ENCODE peak calls at places on chromosomes 2 and 18, in nine cellular contexts. H is CD8-positive, alpha-beta T cell; Y is adrenal gland; X is brain microvascular endothelial cell; Q is HCT116; B is PC-3; R is spleen; L is sigmoid colon; I is WERI-Rb-1. G is an unnamed sample.

GRCh38 chr2:196274387-196274809 is 103.0 kb upstream of the STK17B start:
- DNase-seq in H (peak; percentile 27), Y (no peak), X (peak; percentile 63), Q (no peak), B (peak; percentile 38), R (no peak), L (no peak), I (no peak), G (no peak)

GRCh38 chr2:29000481-29000880 is 19.4 kb downstream of the TOGARAM2 start:
- DNase-seq in H (peak; percentile 61), Y (peak; percentile 57), X (no peak), Q (no peak), B (no peak), R (peak; percentile 93), L (peak; percentile 79), I (no peak), G (no peak)

GRCh38 chr18:5066380-5066977 is 130.6 kb downstream of the AKAIN1 start:
- DNase-seq in H (no peak), Y (no peak), X (no peak), Q (no peak), B (no peak), R (no peak), L (no peak), I (peak; percentile 33), G (no peak)

GRCh38 chr18:46497129-46497528 is 159.9 kb downstream of the LOXHD1 start:
- DNase-seq in H (peak; percentile 12), Y (no peak), X (peak; percentile 16), Q (no peak), B (peak; percentile 35), R (no peak), L (peak; percentile 2), I (no peak), G (no peak)

GRCh38 chr18:40938615-40939014 is 1016.4 kb upstream of the PIK3C3 start:
- DNase-seq in H (no peak), Y (no peak), X (no peak), Q (no peak), B (no peak), R (no peak), L (no peak), I (no peak), G (no peak)

GRCh38 chr18:75958683-75959082 is 531.2 kb upstream of the SMIM21 start:
- DNase-seq in H (no peak), Y (no peak), X (no peak), Q (no peak), B (no peak), R (no peak), L (no peak), I (no peak), G (no peak)

GRCh38 chr18:49168970-49169619 is 218.3 kb upstream of the SMAD7 start:
- DNase-seq in H (no peak), Y (no peak), X (no peak), Q (no peak), B (no peak), R (no peak), L (no peak), I (no peak), G (no peak)

GRCh38 chr2:151977631-151978030 is 121.2 kb downstream of the CACNB4 start:
- DNase-seq in H (no peak), Y (no peak), X (no peak), Q (no peak), B (no peak), R (no peak), L (no peak), I (no peak), G (no peak)

GRCh38 chr18:43680096-43680495 is 402.8 kb upstream of the SYT4 start:
- DNase-seq in H (no peak), Y (no peak), X (no peak), Q (no peak), B (no peak), R (no peak), L (no peak), I (no peak), G (no peak)

GRCh38 chr2:12428786-12429185 is 287.9 kb upstream of the TRIB2 start:
- DNase-seq in H (no peak), Y (no peak), X (no peak), Q (no peak), B (no peak), R (no peak), L (no peak), I (no peak), G (no peak)

GRCh38 chr18:32271649-32272324 is 81.9 kb downstream of the MEP1B start:
- DNase-seq in H (no peak), Y (no peak), X (no peak), Q (peak; percentile 16), B (peak; percentile 30), R (no peak), L (no peak), I (peak; percentile 14), G (no peak)

GRCh38 chr2:60359569-60359968 is 193.9 kb downstream of the BCL11A start:
- DNase-seq in H (no peak), Y (no peak), X (no peak), Q (no peak), B (no peak), R (no peak), L (no peak), I (no peak), G (no peak)

GRCh38 chr2:234556848-234557573 is 60.1 kb upstream of the ARL4C start:
- DNase-seq in H (no peak), Y (no peak), X (peak; percentile 32), Q (no peak), B (peak; percentile 88), R (no peak), L (no peak), I (no peak), G (peak; percentile 35)

DNA sequence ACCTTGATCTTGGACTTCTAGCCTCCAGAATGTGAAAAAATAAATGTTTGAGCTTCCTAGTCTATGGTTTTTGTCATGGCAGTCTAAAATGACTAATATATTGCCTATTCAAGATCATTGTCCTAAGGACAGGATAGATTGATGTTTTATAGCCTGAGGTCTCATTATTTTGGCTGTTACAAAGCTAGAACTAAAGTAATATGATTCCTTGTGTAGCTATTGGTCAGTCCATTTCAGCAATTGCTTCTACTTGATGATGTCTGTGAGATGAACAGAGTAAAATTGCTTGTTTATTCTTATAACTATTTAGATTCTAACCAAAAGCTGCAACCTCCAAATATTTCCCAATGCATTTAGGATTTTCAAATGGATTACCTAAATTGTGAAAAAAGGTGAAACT is 145.0 kb downstream of the HRH4 start:
- DNase-seq in H (no peak), Y (no peak), X (no peak), Q (no peak), B (no peak), R (no peak), L (no peak), I (no peak), G (no peak)
- TF ChIP-seq CTCF in H (no peak), Y (no peak), X (no peak), Q (no peak), B (no peak), R (no peak), L (no peak), I (no peak), G (no peak)

GRCh38 chr2:157929871-157930667 is 53.9 kb upstream of the ACVR1 start:
- DNase-seq in H (no peak), Y (no peak), X (no peak), Q (no peak), B (no peak), R (no peak), L (no peak), I (no peak), G (no peak)

GRCh38 chr2:157931542-157931941 is 55.4 kb upstream of the ACVR1 start:
- DNase-seq in H (no peak), Y (no peak), X (no peak), Q (no peak), B (no peak), R (no peak), L (no peak), I (no peak), G (no peak)

GRCh38 chr2:157927155-157927554 is 51.0 kb upstream of the ACVR1 start:
- DNase-seq in H (no peak), Y (no peak), X (no peak), Q (no peak), B (no peak), R (no peak), L (no peak), I (no peak), G (no peak)

GRCh38 chr2:157930728-157931127 is 54.6 kb upstream of the ACVR1 start:
- DNase-seq in H (no peak), Y (no peak), X (no peak), Q (no peak), B (no peak), R (no peak), L (no peak), I (no peak), G (no peak)

DNA sequence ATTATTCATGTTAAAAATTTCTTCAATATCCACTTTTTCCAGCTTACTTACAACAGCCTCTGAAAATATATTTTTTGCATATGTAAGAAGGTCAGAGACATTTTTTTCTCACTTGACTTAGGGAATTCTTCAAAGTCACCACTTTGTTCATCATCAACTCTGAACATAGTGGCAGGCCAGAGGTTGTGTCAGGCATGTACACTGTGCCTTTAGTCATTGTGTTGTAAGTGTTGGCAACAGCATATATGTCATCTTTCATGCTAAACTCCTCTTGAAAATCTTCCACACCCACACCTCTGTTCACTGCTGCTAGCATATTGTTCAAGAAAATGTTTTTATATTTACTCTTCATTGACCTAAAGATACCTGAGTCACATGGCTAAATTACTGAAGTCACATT is 52.2 kb upstream of the ACVR1 start:
- DNase-seq in H (no peak), Y (no peak), X (no peak), Q (no peak), B (no peak), R (no peak), L (no peak), I (no peak), G (no peak)
- H3K27me3 ChIP-seq in H (no peaks in the 10 kb centered on the region), Y (peaks cover 6% of the 10 kb centered on the region), X (peaks cover 3% of the 10 kb centered on the region), Q (no peaks in the 10 kb centered on the region), B (no peaks in the 10 kb centered on the region), R (no peaks in the 10 kb centered on the region), L (no peaks in the 10 kb centered on the region), I (no peaks in the 10 kb centered on the region), G (no peaks in the 10 kb centered on the region)

DNA sequence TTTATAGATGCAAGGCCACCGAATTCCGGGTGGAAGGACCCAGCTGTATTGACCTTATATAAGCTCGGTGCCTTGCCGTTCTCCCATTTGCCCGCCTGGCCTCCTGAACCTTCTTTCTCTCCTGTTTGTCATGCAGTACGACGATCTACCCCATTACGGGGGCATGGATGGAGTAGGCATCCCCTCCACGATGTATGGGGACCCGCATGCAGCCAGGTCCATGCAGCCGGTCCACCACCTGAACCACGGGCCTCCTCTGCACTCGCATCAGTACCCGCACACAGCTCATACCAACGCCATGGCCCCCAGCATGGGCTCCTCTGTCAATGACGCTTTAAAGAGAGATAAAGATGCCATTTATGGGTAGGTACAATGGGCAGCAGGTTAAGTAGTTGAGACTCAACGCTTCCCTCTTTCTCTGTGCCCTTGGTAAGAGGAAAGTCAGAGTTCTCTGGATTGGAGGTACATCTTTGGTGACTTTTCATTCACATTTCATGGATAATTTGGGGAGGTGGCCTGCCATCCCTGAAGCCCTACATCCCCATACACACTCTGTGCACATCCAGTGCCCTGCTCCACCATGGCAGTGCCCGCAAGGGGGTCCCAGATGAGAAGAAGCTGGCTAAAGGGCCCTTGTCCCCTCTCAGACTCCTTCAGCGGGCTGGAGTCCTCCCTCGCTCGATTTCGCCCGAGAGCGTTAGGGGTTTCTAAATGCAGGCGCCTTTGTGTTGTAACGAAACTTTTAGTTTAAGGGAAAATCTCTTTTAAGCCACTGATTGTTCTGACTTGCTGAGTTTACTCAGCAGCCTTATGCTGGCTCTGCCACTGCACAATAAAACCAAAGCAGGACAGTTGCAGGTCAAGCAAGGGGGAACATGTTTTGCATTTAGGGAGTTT is 2.9 kb downstream of the MEIS1 start:
- DNase-seq in H (no peak), Y (peak; percentile 33), X (no peak), Q (no peak), B (no peak), R (no peak), L (peak; percentile 77), I (no peak), G (no peak)
- H3K4me3 ChIP-seq in H (no peak overlapping the region), Y (peak overlapping the region; percentile 31), X (peak overlapping the region; percentile 76), Q (no peak overlapping the region), B (peak overlapping the region; percentile 91), R (peak overlapping the region; percentile 82), L (peak overlapping the region; percentile 84), I (no peak overlapping the region), G (peak overlapping the region; percentile 58)

GRCh38 chr2:17171446-17172049 is 346.7 kb downstream of the RAD51AP2 start:
- DNase-seq in H (no peak), Y (peak; percentile 36), X (peak; percentile 63), Q (peak; percentile 29), B (peak; percentile 31), R (no peak), L (no peak), I (peak; percentile 76), G (no peak)
- TF ChIP-seq CTCF in H (no peak), Y (peak; percentile 67), X (peak; percentile 91), Q (peak; percentile 56), B (peak; percentile 30), R (no peak), L (no peak), I (peak; percentile 95), G (peak; percentile 72)